ENCODE peak calls at places on chromosomes 7 and 10, in four cellular contexts. F is GM12878, Q is IMR-90, Z is SK-N-SH. T is an unnamed sample.
A peak's percentile ranks its signal among the peaks of the same experiment; 100 is the strongest.

GRCh38 chr7:98518159-98518947 is 98.7 kb upstream of the NPTX2 start:
- DNase-seq in F (no peak), Q (no peak), Z (no peak), T (no peak)

GRCh38 chr7:134712196-134712595 is 65.5 kb downstream of the BPGM start:
- DNase-seq in F (no peak), Q (no peak), Z (no peak), T (no peak)

GRCh38 chr10:99598781-99599481 is 21.3 kb downstream of the SLC25A28 start:
- DNase-seq in F (no peak), Q (no peak), Z (no peak), T (no peak)

GRCh38 chr7:141483044-141483443 is 68.2 kb upstream of the AGK start:
- DNase-seq in F (no peak), Q (no peak), Z (no peak), T (no peak)

GRCh38 chr7:39248041-39248692 is 270.5 kb downstream of the POU6F2 start:
- DNase-seq in F (no peak), Q (no peak), Z (no peak), T (no peak)

GRCh38 chr10:33335550-33335799 is 1.0 kb upstream of the NRP1 start:
- DNase-seq in F (no peak), Q (no peak), Z (no peak), T (no peak)

GRCh38 chr10:60422809-60423208 is 33.1 kb upstream of the ANK3 start:
- DNase-seq in F (no peak), Q (no peak), Z (no peak), T (no peak)

GRCh38 chr7:19275000-19275399 is 129.8 kb upstream of the FERD3L start:
- DNase-seq in F (no peak), Q (no peak), Z (no peak), T (no peak)

GRCh38 chr7:113120647-113121046 is 2.3 kb upstream of the SMIM30 start:
- DNase-seq in F (no peak), Q (no peak), Z (peak; percentile 36), T (no peak)

GRCh38 chr10:114258274-114258840 is 19.3 kb downstream of the VWA2 start:
- DNase-seq in F (no peak), Q (no peak), Z (no peak), T (no peak)

GRCh38 chr10:22053048-22053447 is 49.5 kb upstream of the DNAJC1 start:
- DNase-seq in F (no peak), Q (no peak), Z (no peak), T (peak; percentile 18)

GRCh38 chr7:98613601-98614425 is 3.3 kb upstream of the NPTX2 start:
- DNase-seq in F (no peak), Q (peak; percentile 10), Z (no peak), T (peak; percentile 51)

GRCh38 chr10:130804281-130804680 is 507.2 kb downstream of the TCERG1L start:
- DNase-seq in F (no peak), Q (no peak), Z (peak; percentile 3), T (no peak)

GRCh38 chr7:30927040-30927439 is 15.4 kb downstream of the AQP1 start:
- DNase-seq in F (no peak), Q (no peak), Z (peak; percentile 20), T (no peak)

GRCh38 chr10:12608761-12609160 is 259.4 kb downstream of the CAMK1D start:
- DNase-seq in F (no peak), Q (no peak), Z (no peak), T (no peak)

GRCh38 chr7:94632338-94633024 is 23.5 kb downstream of the SGCE start:
- DNase-seq in F (no peak), Q (peak; percentile 80), Z (no peak), T (no peak)

GRCh38 chr10:76415559-76415958 is 984.1 kb downstream of the LRMDA start:
- DNase-seq in F (no peak), Q (no peak), Z (no peak), T (no peak)

GRCh38 chr7:83273699-83274098 is 111.0 kb upstream of the PCLO start:
- DNase-seq in F (no peak), Q (no peak), Z (no peak), T (no peak)

GRCh38 chr7:143172354-143172753 is 10.9 kb upstream of the TAS2R39 start:
- DNase-seq in F (no peak), Q (no peak), Z (no peak), T (no peak)

GRCh38 chr7:47292832-47293309 is 289.0 kb downstream of the TNS3 start:
- DNase-seq in F (no peak), Q (peak; percentile 51), Z (no peak), T (no peak)

GRCh38 chr7:152617056-152617455 is 58.9 kb downstream of the XRCC2 start:
- DNase-seq in F (no peak), Q (no peak), Z (no peak), T (no peak)

GRCh38 chr7:103944230-103944900 is 45.1 kb downstream of the RELN start:
- DNase-seq in F (no peak), Q (no peak), Z (no peak), T (no peak)

GRCh38 chr10:24974978-24975377 is 22.6 kb upstream of the PRTFDC1 start:
- DNase-seq in F (no peak), Q (peak; percentile 74), Z (no peak), T (no peak)

GRCh38 chr10:46240684-46241565 is 45.9 kb upstream of the ANTXRL start:
- DNase-seq in F (no peak), Q (no peak), Z (no peak), T (no peak)

GRCh38 chr10:3445688-3446087 is 273.1 kb upstream of the PITRM1 start:
- DNase-seq in F (no peak), Q (peak; percentile 29), Z (no peak), T (no peak)

GRCh38 chr7:105011771-105012502 is 2.1 kb upstream of the KMT2E start:
- DNase-seq in F (no peak), Q (no peak), Z (no peak), T (peak; percentile 61)

GRCh38 chr7:30465342-30466170 is 13.0 kb downstream of the NOD1 start:
- DNase-seq in F (no peak), Q (peak; percentile 48), Z (no peak), T (no peak)

GRCh38 chr10:110304394-110304779 is 333 bp downstream of the SMNDC1 start:
- DNase-seq in F (no peak), Q (no peak), Z (no peak), T (peak; percentile 46)

GRCh38 chr7:80929619-80930018 is 10.8 kb upstream of the SEMA3C start:
- DNase-seq in F (no peak), Q (peak; percentile 53), Z (no peak), T (no peak)

GRCh38 chr10:22682237-22683192 is 31.9 kb downstream of the PIP4K2A start:
- DNase-seq in F (peak; percentile 52), Q (peak; percentile 58), Z (no peak), T (peak; percentile 51)

GRCh38 chr10:1611936-1612550 is 125.3 kb downstream of the ADARB2 start:
- DNase-seq in F (no peak), Q (no peak), Z (no peak), T (peak; percentile 20)

GRCh38 chr10:62806246-62806645 is 1.7 kb downstream of the ADO start:
- DNase-seq in F (no peak), Q (peak; percentile 25), Z (no peak), T (no peak)

GRCh38 chr7:73822319-73823173 is 8.2 kb upstream of the CLDN4 start:
- DNase-seq in F (no peak), Q (peak; percentile 97), Z (peak; percentile 70), T (peak; percentile 96)

GRCh38 chr10:19518109-19518508 is 298.1 kb upstream of the PLXDC2 start:
- DNase-seq in F (no peak), Q (no peak), Z (peak; percentile 11), T (no peak)

GRCh38 chr7:15130666-15131541 is 228.4 kb upstream of the DGKB start:
- DNase-seq in F (no peak), Q (peak; percentile 58), Z (no peak), T (no peak)

GRCh38 chr10:120666311-120666710 is 184.9 kb upstream of the WDR11 start:
- DNase-seq in F (no peak), Q (no peak), Z (no peak), T (no peak)

DNA sequence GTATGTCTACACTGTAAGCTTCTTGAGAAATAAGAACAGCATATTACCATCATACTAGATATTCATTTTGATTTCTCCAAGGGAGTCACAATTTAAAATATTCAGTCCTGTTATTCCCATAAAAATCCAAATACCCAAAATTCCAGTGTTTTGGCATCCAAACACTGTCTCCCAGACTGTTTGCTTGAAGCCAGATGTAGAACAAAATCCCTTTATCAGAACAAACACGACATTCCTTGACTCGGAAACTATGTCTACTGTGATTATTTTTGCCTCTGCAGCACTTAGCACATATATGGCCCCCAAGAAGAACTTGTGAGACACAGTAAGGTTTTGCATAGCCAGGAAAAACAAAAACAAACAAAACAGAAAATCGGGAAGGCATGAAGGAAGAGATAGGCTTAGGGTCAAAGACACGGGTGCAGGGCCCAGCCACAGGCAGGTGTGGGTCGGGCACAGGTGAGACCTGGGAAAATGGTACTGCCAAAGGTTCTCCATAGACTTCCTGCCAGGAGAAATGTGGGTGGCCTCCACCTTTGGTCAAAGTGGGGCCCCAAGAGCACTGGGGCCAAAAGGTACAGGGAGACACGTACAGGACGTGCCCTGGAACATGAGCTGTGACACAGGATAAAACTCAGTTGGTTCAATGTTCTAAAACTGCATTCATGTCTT is 36.5 kb downstream of the CPXM2 start:
- DNase-seq in F (no peak), Q (no peak), Z (no peak), T (no peak)
- TF ChIP-seq MXI1 in F (no peak), Q (no peak), Z (no peak), T (no peak)

GRCh38 chr7:100791881-100792666 is 35.2 kb downstream of the EPHB4 start:
- DNase-seq in F (no peak), Q (no peak), Z (no peak), T (no peak)

GRCh38 chr7:100794741-100795140 is 32.6 kb downstream of the EPHB4 start:
- DNase-seq in F (no peak), Q (no peak), Z (no peak), T (no peak)

GRCh38 chr7:100799037-100799896 is 28.1 kb downstream of the EPHB4 start:
- DNase-seq in F (peak; percentile 5), Q (peak; percentile 52), Z (peak; percentile 80), T (peak; percentile 73)

GRCh38 chr7:100789055-100789454 is 38.3 kb downstream of the EPHB4 start:
- DNase-seq in F (no peak), Q (no peak), Z (peak; percentile 34), T (no peak)

GRCh38 chr7:100793806-100794660 is 33.3 kb downstream of the EPHB4 start:
- DNase-seq in F (no peak), Q (peak; percentile 31), Z (no peak), T (no peak)
- TF ChIP-seq MXI1 in F (no peak), Q (no peak), Z (no peak), T (no peak)

GRCh38 chr10:68665841-68666240 is 55.2 kb upstream of the CCAR1 start:
- DNase-seq in F (no peak), Q (peak; percentile 56), Z (no peak), T (no peak)
- TF ChIP-seq MXI1 in F (no peak), Q (no peak), Z (no peak), T (no peak)

GRCh38 chr10:89710748-89711147 is 9.4 kb downstream of the KIF20B start:
- DNase-seq in F (no peak), Q (peak; percentile 54), Z (no peak), T (no peak)
- TF ChIP-seq MXI1 in F (no peak), Q (no peak), Z (no peak), T (no peak)

GRCh38 chr7:96407427-96407826 is 85.5 kb upstream of the SLC25A13 start:
- DNase-seq in F (no peak), Q (peak; percentile 81), Z (no peak), T (no peak)
- TF ChIP-seq MXI1 in F (no peak), Q (no peak), Z (no peak), T (no peak)